ENCODE peak calls at places on chromosome 4, in four cellular contexts. U, D, L and X are unnamed samples.

GRCh38 chr4:152500798-152501434 is 35.0 kb downstream of the FBXW7 start:
- DNase-seq in U (peak; percentile 58), L (peak; percentile 85), D (peak; percentile 65), X (peak; percentile 50)

GRCh38 chr4:48902266-48902665 is 4.3 kb downstream of the OCIAD2 start:
- DNase-seq in L (no peak), U (no peak), D (no peak), X (no peak)

GRCh38 chr4:39045791-39046221 is 13.6 kb upstream of the TMEM156 start:
- DNase-seq in L (no peak), U (no peak), D (peak; percentile 43), X (no peak)

GRCh38 chr4:159144112-159144694 is 41.3 kb downstream of the RAPGEF2 start:
- DNase-seq in U (no peak), L (no peak), D (no peak), X (no peak)

GRCh38 chr4:14110407-14110806 is 482.9 kb upstream of the BOD1L1 start:
- DNase-seq in U (no peak), L (no peak), D (no peak), X (no peak)

GRCh38 chr4:153333874-153334273 is 10.6 kb upstream of the MND1 start:
- DNase-seq in D (no peak), U (no peak), L (no peak), X (no peak)

GRCh38 chr4:71296945-71297344 is 41.9 kb upstream of the SLC4A4 start:
- DNase-seq in D (no peak), U (no peak), L (no peak), X (no peak)

GRCh38 chr4:159210975-159211374 is 108.1 kb downstream of the RAPGEF2 start:
- DNase-seq in L (no peak), U (no peak), D (no peak), X (no peak)

GRCh38 chr4:85358831-85359230 is 116.1 kb upstream of the ARHGAP24 start:
- DNase-seq in U (no peak), L (no peak), D (no peak), X (no peak)

GRCh38 chr4:159069922-159070321 is 33.0 kb upstream of the RAPGEF2 start:
- DNase-seq in U (no peak), L (no peak), D (no peak), X (no peak)

GRCh38 chr4:136927172-136927571 is 605.1 kb downstream of the PCDH18 start:
- DNase-seq in D (no peak), L (peak; percentile 37), U (no peak), X (no peak)

GRCh38 chr4:169098054-169098896 is 88.2 kb upstream of the CBR4 start:
- DNase-seq in D (no peak), U (no peak), L (no peak), X (no peak)
- H3K4me1 ChIP-seq in D (peaks cover 20% of the 10 kb centered on the region), U (no peaks in the 10 kb centered on the region), L (no peaks in the 10 kb centered on the region), X (no peaks in the 10 kb centered on the region)

GRCh38 chr4:182555997-182556418 is 312.8 kb downstream of the TENM3 start:
- DNase-seq in D (no peak), U (no peak), L (no peak), X (no peak)

GRCh38 chr4:182556576-182556975 is 313.4 kb downstream of the TENM3 start:
- DNase-seq in L (no peak), U (no peak), D (no peak), X (no peak)

GRCh38 chr4:182562350-182562749 is 319.1 kb downstream of the TENM3 start:
- DNase-seq in U (no peak), D (no peak), L (no peak), X (no peak)

GRCh38 chr4:182564966-182565365 is 321.8 kb downstream of the TENM3 start:
- DNase-seq in U (no peak), D (no peak), L (no peak), X (no peak)

GRCh38 chr4:182560358-182560757 is 317.2 kb downstream of the TENM3 start:
- DNase-seq in U (no peak), L (no peak), D (no peak), X (no peak)
- TF ChIP-seq TCF7L2 in U (no peak), L (no peak), D (no peak), X (no peak)

GRCh38 chr4:82893942-82894341 is 3.0 kb upstream of the SEC31A start:
- DNase-seq in D (peak; percentile 47), L (no peak), U (no peak), X (no peak)
- H3K4me1 ChIP-seq in D (peaks cover 59% of the 10 kb centered on the region), L (peaks cover 9% of the 10 kb centered on the region), U (peaks cover 9% of the 10 kb centered on the region), X (peaks cover 16% of the 10 kb centered on the region)

GRCh38 chr4:113784497-113785254 is 23.1 kb upstream of the CAMK2D start:
- DNase-seq in D (peak; percentile 83), U (no peak), L (peak; percentile 6), X (peak; percentile 12)
- TF ChIP-seq TCF7L2 in D (no peak), U (no peak), L (no peak), X (no peak)

GRCh38 chr4:114115526-114115925 is 136.1 kb upstream of the ARSJ start:
- DNase-seq in D (no peak), U (no peak), L (no peak), X (no peak)

GRCh38 chr4:114108869-114109268 is 129.4 kb upstream of the ARSJ start:
- DNase-seq in D (peak; percentile 0), U (no peak), L (peak; percentile 22), X (no peak)

GRCh38 chr4:114103908-114104307 is 124.5 kb upstream of the ARSJ start:
- DNase-seq in U (no peak), L (no peak), D (no peak), X (no peak)

DNA sequence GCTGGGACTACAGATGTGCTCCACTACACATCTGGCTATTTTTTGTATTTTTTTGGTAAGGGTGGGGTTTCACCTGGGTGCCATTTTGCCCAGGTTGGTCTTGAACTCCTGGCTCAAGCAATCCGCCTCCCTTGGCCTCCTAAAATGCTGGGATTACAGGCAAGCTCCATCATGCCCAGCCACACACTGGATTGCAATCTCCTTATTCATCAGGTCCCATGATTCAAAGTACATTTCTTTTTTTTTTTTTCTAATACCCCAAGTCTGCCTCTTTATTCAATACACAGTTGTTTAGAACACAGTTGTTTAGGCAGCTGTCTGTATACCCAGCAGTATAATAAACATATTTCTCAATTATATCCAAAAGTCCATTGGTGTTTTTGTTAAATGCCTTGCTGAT is 130.3 kb upstream of the ARSJ start:
- DNase-seq in U (no peak), L (no peak), D (no peak), X (no peak)
- H3K4me1 ChIP-seq in U (no peaks in the 10 kb centered on the region), L (no peaks in the 10 kb centered on the region), D (no peaks in the 10 kb centered on the region), X (no peaks in the 10 kb centered on the region)

GRCh38 chr4:173261052-173261451 is 73.1 kb downstream of the HMGB2 start:
- DNase-seq in U (no peak), L (no peak), D (no peak), X (no peak)

GRCh38 chr4:173258866-173259265 is 75.3 kb downstream of the HMGB2 start:
- DNase-seq in U (no peak), L (no peak), D (no peak), X (no peak)

GRCh38 chr4:173259310-173259709 is 74.8 kb downstream of the HMGB2 start:
- DNase-seq in D (no peak), U (no peak), L (no peak), X (no peak)

GRCh38 chr4:173256825-173257224 is 77.3 kb downstream of the HMGB2 start:
- DNase-seq in D (no peak), L (no peak), U (no peak), X (no peak)

DNA sequence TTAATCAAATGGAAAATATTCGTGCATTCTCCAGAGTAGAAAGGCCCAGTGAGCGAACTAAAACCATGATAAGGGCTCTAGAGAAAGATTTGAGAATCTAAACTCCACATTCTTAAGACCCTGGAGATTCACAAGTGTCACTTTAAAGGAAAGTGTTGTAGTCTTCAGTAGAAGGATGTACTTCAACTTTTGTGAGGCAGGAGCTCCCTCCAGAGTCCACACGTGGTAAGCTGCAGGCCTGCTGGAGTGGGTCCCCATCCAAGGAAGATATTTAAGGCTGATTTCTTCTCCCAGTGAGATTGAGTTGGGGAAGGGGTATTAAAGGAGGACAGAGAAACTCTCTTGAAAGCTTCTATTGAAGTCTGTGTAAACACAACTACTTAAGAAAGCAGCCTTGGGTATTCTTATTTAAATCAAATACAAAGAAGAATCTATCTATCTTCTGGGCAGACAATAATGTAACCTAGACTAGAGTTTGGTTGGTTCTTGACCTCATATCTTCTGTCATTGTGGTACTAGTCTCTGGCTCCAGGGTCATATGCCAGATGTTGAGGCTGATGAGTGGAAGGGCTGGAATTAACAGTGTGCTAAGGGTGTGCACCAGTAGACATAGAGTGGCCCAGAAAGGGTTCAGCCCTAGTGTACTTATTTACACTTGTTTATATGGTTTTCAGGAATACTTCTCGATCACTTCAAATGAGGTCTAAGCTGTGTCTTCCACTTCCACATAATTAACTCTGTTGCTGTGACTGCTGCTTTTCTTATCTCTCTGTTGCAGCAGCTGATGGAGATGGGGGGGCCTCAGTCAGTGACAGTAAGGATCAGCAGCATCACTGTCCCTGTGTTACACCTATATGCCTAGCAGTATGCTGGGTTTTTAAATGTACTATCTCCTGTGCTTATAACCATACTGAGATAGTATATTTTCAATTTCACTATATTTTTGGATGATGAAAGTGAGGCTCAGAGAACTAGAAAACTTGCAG is 76.1 kb downstream of the HMGB2 start:
- DNase-seq in D (peak; percentile 29), U (peak; percentile 49), L (peak; percentile 63), X (peak; percentile 60)
- TF ChIP-seq TCF7L2 in D (no peak), U (no peak), L (no peak), X (no peak)

GRCh38 chr4:41432889-41433288 is 105.1 kb upstream of the LIMCH1 start:
- DNase-seq in L (no peak), D (no peak), U (no peak), X (no peak)
- H3K4me1 ChIP-seq in L (no peaks in the 10 kb centered on the region), D (no peaks in the 10 kb centered on the region), U (no peaks in the 10 kb centered on the region), X (no peaks in the 10 kb centered on the region)

DNA sequence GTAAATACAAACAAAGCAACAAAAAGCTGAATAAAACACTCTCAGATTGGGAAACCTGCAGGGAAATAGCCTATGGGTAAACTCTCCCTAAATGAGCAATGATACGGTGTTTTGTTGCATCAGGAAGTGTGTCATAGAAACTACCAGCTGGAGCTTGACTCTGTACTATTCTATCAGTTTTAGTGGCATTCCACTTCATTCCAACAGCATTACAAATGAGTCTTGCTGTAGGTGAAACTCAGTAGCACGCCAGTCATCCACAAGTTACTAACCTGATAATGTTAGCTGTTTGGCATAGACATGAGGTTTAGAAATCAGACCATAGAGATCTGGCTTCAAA is 24.9 kb downstream of the FGFBP1 start:
- DNase-seq in U (no peak), L (peak; percentile 49), D (no peak), X (peak; percentile 64)
- TF ChIP-seq TCF7L2 in U (no peak), L (no peak), D (no peak), X (no peak)

DNA sequence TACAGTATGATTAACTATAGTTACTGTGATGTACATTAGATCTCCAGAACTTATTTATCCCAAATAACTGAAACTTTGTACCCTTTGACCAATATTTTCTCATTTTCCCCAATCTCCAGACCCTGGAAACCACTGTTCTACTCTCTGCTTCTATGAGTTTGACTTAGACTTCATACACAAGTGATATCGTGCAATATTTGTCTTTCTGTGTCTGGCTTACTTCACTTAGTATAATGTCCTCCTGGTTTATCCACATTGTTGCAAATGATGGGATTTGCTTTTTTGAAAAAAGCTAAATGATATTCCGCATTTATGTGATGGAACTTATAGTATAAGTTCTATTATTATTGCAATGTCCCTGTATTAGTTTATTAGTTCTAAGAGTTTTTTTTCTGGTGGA is 81.8 kb upstream of the SOD3 start:
- DNase-seq in D (no peak), U (no peak), L (no peak), X (no peak)
- H3K4me1 ChIP-seq in D (no peaks in the 10 kb centered on the region), U (no peaks in the 10 kb centered on the region), L (no peaks in the 10 kb centered on the region), X (no peaks in the 10 kb centered on the region)